ENCODE peak calls at places on chromosomes 2 and 18, in ten cellular contexts. Q is GM19239; B is epithelial cell of esophagus; J is activated gamma-delta T cell treated with Interleukin-2 at 50 U/mL for 16 hours; G is H9; F is A673; T is stimulated activated naive CD8-positive, alpha-beta T cell treated with anti-CD3 and anti-CD28 coated beads, Interleukin-15, Interleukin-2, amounts not matched to agents 100 U/mL and 50 U/mL, for 24 hours; S is mucosa of gallbladder; X is SHP77; Z is A172. D is an unnamed sample.

GRCh38 chr18:31965331-31965970 is 22.5 kb upstream of the TRAPPC8 start:
- DNase-seq in S (no peak), J (no peak), B (no peak), T (no peak), G (no peak), F (no peak), Z (no peak), Q (no peak), X (no peak), D (no peak)

GRCh38 chr2:130846686-130847375 is 10.1 kb downstream of the ARHGEF4 start:
- DNase-seq in F (no peak), T (no peak), Z (peak; percentile 36), J (no peak), Q (no peak), G (no peak), S (no peak), B (peak; percentile 61), X (no peak), D (no peak)

GRCh38 chr2:140863713-140864112 is 1267.1 kb downstream of the LRP1B start:
- DNase-seq in T (no peak), J (no peak), Q (peak; percentile 1), S (no peak), B (peak; percentile 70), F (peak; percentile 79), G (no peak), Z (peak; percentile 69), X (peak; percentile 10), D (no peak)

GRCh38 chr2:31335921-31336570 is 78.5 kb downstream of the XDH start:
- DNase-seq in Z (peak; percentile 30), T (no peak), J (no peak), S (no peak), X (no peak), G (no peak), B (peak; percentile 18), Q (no peak), F (no peak), D (no peak)

GRCh38 chr18:45106331-45106774 is 425.7 kb downstream of the SETBP1 start:
- DNase-seq in S (no peak), F (no peak), Q (peak; percentile 7), B (no peak), T (no peak), X (no peak), G (no peak), J (peak; percentile 6), Z (peak; percentile 51), D (no peak)

GRCh38 chr2:64655873-64656272 is 2.2 kb upstream of the SERTAD2 start:
- DNase-seq in S (no peak), Q (no peak), T (peak; percentile 39), F (no peak), Z (no peak), G (no peak), B (no peak), X (no peak), J (no peak), D (no peak)

GRCh38 chr2:234754126-234754525 is 197.7 kb upstream of the SH3BP4 start:
- DNase-seq in F (no peak), G (no peak), J (no peak), Z (no peak), Q (no peak), B (peak; percentile 23), S (no peak), X (no peak), T (no peak), D (no peak)

GRCh38 chr18:2979027-2979570 is 33.8 kb downstream of the LPIN2 start:
- DNase-seq in Q (no peak), G (no peak), T (no peak), S (peak; percentile 72), X (no peak), J (no peak), Z (no peak), B (no peak), F (no peak), D (no peak)

GRCh38 chr2:108215794-108216211 is 24.0 kb upstream of the SULT1C3 start:
- DNase-seq in B (peak; percentile 86), F (peak; percentile 18), Z (peak; percentile 32), X (peak; percentile 28), G (peak; percentile 38), J (no peak), S (peak; percentile 40), Q (no peak), T (no peak), D (no peak)

GRCh38 chr2:223797073-223797472 is 40.3 kb downstream of the AP1S3 start:
- DNase-seq in F (no peak), Q (no peak), B (peak; percentile 98), X (no peak), T (no peak), Z (peak; percentile 87), S (peak; percentile 71), G (no peak), J (no peak), D (no peak)

GRCh38 chr2:67186871-67187270 is 210.3 kb upstream of the ETAA1 start:
- DNase-seq in F (no peak), S (no peak), T (no peak), Q (no peak), G (no peak), B (peak; percentile 37), X (no peak), Z (no peak), J (no peak), D (no peak)

GRCh38 chr2:9002637-9003365 is 683 bp downstream of the MBOAT2 start:
- DNase-seq in B (peak; percentile 36), J (peak; percentile 4), Z (peak; percentile 26), X (no peak), S (no peak), T (peak; percentile 6), Q (peak; percentile 8), G (no peak), F (peak; percentile 55), D (no peak)

D was measured in GM12891.